ENCODE peak calls at places on chromosomes 2 and 18, in eight cellular contexts. C is fibroblast of lung; G is stomach; O is transverse colon; H is PC-9; N is CD4-positive, alpha-beta memory T cell; J is IMR-90; S is ovary. D is an unnamed sample. For H3K9me3 and H3K27me3, the result is how much of the 10 kb centered on the place peaks cover.

GRCh38 chr2:60549250-60550150 is 4.0 kb downstream of the BCL11A start:
- DNase-seq in C (peak), G (no peak), O (peak), H (no peak), N (peak), J (no peak), S (peak), D (no peak)

GRCh38 chr2:11099122-11100065 is 55.9 kb upstream of the SLC66A3 start:
- DNase-seq in C (no peak), G (no peak), O (no peak), H (no peak), N (no peak), J (no peak), S (no peak), D (no peak)

GRCh38 chr2:88873620-88874019 is 182.1 kb downstream of the RPIA start:
- DNase-seq in C (no peak), G (no peak), O (no peak), H (no peak), N (no peak), J (no peak), S (no peak), D (no peak)

GRCh38 chr2:43031471-43032224 is 194.8 kb downstream of the ZFP36L2 start:
- DNase-seq in C (no peak), G (no peak), O (no peak), H (no peak), N (no peak), J (no peak), S (peak), D (no peak)

GRCh38 chr18:9049495-9049809 is 53.0 kb upstream of the NDUFV2 start:
- DNase-seq in C (no peak), G (no peak), O (no peak), H (no peak), N (no peak), J (no peak), S (no peak), D (no peak)

GRCh38 chr18:57436193-57436964 is 1.2 kb downstream of the ONECUT2 start:
- DNase-seq in C (no peak), G (no peak), O (no peak), H (no peak), N (no peak), J (no peak), S (peak), D (no peak)

GRCh38 chr2:8346706-8347430 is 335.0 kb upstream of the ID2 start:
- DNase-seq in C (no peak), G (no peak), O (no peak), H (no peak), N (no peak), J (no peak), S (no peak), D (no peak)

GRCh38 chr2:86003967-86004366 is 101.7 kb downstream of the POLR1A start:
- DNase-seq in C (no peak), G (no peak), O (no peak), H (no peak), N (no peak), J (no peak), S (no peak), D (no peak)

GRCh38 chr2:85718006-85718391 is 23.8 kb downstream of the GNLY start:
- DNase-seq in C (no peak), G (no peak), O (no peak), H (no peak), N (no peak), J (no peak), S (no peak), D (no peak)

GRCh38 chr2:8615252-8616083 is 66.4 kb upstream of the ID2 start:
- DNase-seq in C (no peak), G (no peak), O (no peak), H (no peak), N (no peak), J (no peak), S (no peak), D (no peak)

GRCh38 chr2:184498936-184499335 is 99.4 kb upstream of the ZNF804A start:
- DNase-seq in C (no peak), G (no peak), O (no peak), H (no peak), N (no peak), J (no peak), S (no peak), D (no peak)

GRCh38 chr2:27844821-27845255 is 45.3 kb downstream of the RBKS start:
- DNase-seq in C (peak), G (no peak), O (no peak), H (no peak), N (no peak), J (peak), S (no peak), D (no peak)

GRCh38 chr2:69811591-69811990 is 17.9 kb upstream of the GMCL1 start:
- DNase-seq in C (no peak), G (no peak), O (no peak), H (no peak), N (no peak), J (no peak), S (no peak), D (no peak)

GRCh38 chr2:134453476-134453875 is 199.6 kb downstream of the MGAT5 start:
- DNase-seq in C (no peak), G (peak), O (no peak), H (no peak), N (no peak), J (no peak), S (no peak), D (no peak)

GRCh38 chr2:209476367-209477191 is 52.7 kb downstream of the MAP2 start:
- DNase-seq in C (peak), G (peak), O (no peak), H (no peak), N (no peak), J (peak), S (no peak), D (no peak)

DNA sequence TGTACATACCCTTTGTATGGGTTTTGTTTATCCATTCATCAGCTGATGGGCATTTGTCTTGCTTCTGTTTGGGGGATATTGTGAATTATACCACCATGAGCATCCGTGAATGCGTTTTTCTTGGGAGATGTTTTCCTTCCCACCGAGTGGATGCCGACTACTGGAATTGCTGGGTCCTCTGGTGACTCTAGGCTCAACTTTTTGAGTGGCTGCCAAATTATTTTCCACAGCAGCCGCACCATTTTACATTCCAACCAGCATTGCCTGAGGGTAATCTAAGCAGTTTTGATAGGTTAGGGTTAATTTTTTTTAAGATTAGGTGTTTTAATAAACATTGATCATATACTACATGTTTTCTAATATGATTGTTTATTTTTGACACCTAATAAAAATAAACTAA is 220.1 kb downstream of the SNTG2 start:
- DNase-seq in C (no peak), G (no peak), O (no peak), H (no peak), N (no peak), J (no peak), S (no peak), D (no peak)
- H3K9me3 ChIP-seq in C (under half), G (under half), O (under half), H (under half), N (under half), J (under half), S (under half), D (under half)

GRCh38 chr2:226578879-226579278 is 220.7 kb downstream of the IRS1 start:
- DNase-seq in C (peak), G (no peak), O (no peak), H (no peak), N (no peak), J (peak), S (no peak), D (no peak)
- H3K27ac ChIP-seq in C (no peak), G (no peak), O (no peak), H (peak), N (no peak), J (no peak), S (no peak), D (no peak)

GRCh38 chr2:95024306-95024880 is 1.1 kb upstream of the MAL start:
- DNase-seq in C (no peak), G (no peak), O (no peak), H (no peak), N (no peak), J (no peak), S (no peak), D (no peak)
- H3K27me3 ChIP-seq in C (under half), G (under half), O (half or more), H (under half), N (under half), J (half or more), S (under half), D (under half)

DNA sequence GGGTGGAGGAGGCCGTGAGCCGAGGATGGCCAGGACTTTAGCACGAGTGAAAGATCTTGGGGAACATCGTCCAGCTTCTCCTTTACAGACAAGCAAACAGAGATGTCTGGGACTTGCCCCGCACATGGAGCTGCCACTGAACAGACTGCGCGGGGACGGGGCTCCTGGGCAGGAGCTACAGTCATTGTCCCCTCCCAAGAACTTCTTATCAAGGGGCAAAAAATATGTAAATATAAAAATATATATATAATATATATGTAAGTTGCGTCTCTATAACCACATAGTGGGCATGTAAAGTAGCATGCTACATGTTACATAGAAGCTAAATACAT is 245.0 kb upstream of the SALL3 start:
- DNase-seq in C (no peak), G (no peak), O (no peak), H (no peak), N (no peak), J (no peak), S (no peak), D (no peak)
- H3K9me3 ChIP-seq in C (under half), G (under half), O (under half), H (under half), N (under half), J (half or more), S (under half), D (under half)

GRCh38 chr18:26088482-26088881 is 1.9 kb downstream of the SS18 start:
- DNase-seq in C (peak), G (no peak), O (no peak), H (no peak), N (no peak), J (no peak), S (no peak), D (no peak)
- H3K27ac ChIP-seq in C (no peak), G (no peak), O (peak), H (no peak), N (peak), J (no peak), S (no peak), D (no peak)

DNA sequence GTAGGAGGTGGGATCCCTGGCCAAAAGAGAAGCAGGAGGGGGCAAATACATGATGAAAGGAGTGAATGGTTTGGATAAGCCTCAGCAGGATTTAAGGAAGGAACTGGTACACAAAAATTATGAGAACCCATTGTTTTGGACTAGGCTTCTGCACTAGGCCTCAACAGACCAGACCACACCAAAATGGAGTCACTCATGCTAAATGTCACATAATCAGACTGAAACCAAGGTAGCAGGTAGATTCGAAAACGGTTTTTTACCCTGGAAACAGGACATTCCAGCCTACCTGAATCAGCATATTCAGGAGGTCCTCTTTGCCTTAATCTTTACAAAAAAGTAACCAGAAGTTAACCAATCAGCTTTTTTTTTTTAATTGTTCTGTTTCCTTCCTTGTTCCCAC is 49.4 kb upstream of the CDCA7 start:
- DNase-seq in C (no peak), G (no peak), O (no peak), H (no peak), N (no peak), J (no peak), S (no peak), D (no peak)
- H3K27me3 ChIP-seq in C (under half), G (under half), O (under half), H (under half), N (under half), J (under half), S (under half), D (under half)

DNA sequence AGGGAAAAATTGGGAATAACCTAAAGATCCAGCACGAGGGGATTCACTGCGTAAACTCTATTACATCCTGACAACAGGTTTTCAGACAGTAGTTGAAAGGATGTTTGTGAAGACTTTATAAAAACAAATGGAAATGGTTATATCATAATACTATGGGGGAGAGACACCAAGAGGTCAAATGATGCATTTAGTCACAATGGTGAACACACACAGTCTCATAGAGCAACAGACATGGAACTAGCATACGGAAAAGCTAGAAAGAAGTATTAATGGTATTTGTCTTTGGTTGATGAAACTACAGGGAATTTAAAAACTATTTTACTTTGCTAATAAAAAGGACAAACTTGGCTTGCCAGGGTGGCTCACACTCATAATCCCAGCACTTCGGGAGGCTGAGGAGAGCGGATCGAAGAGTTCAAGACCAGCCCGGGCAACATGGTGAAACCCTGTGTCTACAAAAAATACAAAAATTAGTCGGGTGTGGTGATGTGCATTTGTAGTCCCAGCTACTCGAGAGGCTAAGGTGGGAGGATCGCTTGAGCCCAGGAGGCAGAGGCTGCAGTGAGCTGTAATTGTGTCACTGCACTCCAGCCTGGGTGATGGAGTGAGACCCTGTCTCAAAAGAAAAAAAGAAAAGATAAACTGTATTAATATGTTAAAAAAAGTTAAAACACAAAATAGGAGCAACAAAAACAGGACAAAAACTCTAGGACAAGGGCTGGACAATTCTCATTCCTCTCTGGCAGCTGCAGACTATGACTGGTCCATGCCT is 94.8 kb downstream of the MYCN start:
- DNase-seq in C (no peak), G (no peak), O (no peak), H (no peak), N (no peak), J (no peak), S (no peak), D (no peak)
- H3K9me3 ChIP-seq in C (under half), G (under half), O (under half), H (under half), N (under half), J (half or more), S (under half), D (under half)

DNA sequence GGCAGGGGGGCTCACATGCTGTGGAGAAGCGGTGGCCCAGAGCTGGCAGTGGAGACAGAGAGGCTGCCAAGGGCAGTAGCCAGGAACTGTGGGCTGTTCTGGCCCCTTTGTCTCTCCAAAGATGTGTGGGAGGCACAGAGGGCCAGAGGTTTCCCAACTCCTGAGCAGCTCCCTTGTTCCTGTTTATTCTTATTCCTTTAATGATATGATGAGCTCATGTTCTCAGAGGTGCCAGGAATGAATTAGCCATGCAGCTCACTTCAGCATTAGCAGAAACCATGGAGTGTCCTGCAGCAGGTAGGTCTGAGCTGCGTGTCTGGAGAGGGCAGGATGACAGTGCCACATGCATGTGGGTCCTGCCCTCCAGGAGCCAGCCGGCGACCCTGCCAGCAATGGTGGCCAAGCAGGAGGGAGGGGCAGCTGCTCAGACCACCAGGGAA is 77.9 kb upstream of the FZD7 start:
- DNase-seq in C (peak), G (no peak), O (no peak), H (no peak), N (no peak), J (peak), S (peak), D (no peak)
- H3K27ac ChIP-seq in C (no peak), G (no peak), O (no peak), H (no peak), N (no peak), J (no peak), S (no peak), D (no peak)

GRCh38 chr2:232347369-232347768 is 31.2 kb upstream of the ALPP start:
- DNase-seq in C (no peak), G (no peak), O (no peak), H (no peak), N (no peak), J (no peak), S (no peak), D (no peak)
- H3K27me3 ChIP-seq in C (under half), G (under half), O (under half), H (under half), N (under half), J (under half), S (under half), D (under half)

GRCh38 chr2:30095402-30095801 is 51.4 kb upstream of the YPEL5 start:
- DNase-seq in C (peak), G (no peak), O (no peak), H (no peak), N (no peak), J (peak), S (no peak), D (no peak)
- H3K9me3 ChIP-seq in C (under half), G (under half), O (under half), H (under half), N (under half), J (under half), S (under half), D (under half)

D was measured in effector memory CD4-positive, alpha-beta T cell.